ENCODE peak calls at places on chromosomes 11 and 22, in seven cellular contexts. C is AG09309, T is pancreas, U is IMR-90, P is omental fat pad, N is cardiac fibroblast, A is colonic mucosa. F is an unnamed sample.

GRCh38 chr11:67545280-67545679 is 22.0 kb upstream of the CABP2 start:
- DNase-seq in C (no peak), T (peak), U (no peak), P (no peak), N (no peak), A (peak), F (no peak)

GRCh38 chr22:30516273-30516672 is 10.8 kb upstream of the SEC14L4 start:
- DNase-seq in C (no peak), T (no peak), U (no peak), P (no peak), N (no peak), A (no peak), F (no peak)

GRCh38 chr11:11416502-11416901 is 63.5 kb upstream of the CSNK2A3 start:
- DNase-seq in C (no peak), T (no peak), U (peak), P (no peak), N (peak), A (no peak), F (no peak)

GRCh38 chr11:129291556-129291955 is 84.1 kb upstream of the BARX2 start:
- DNase-seq in C (no peak), T (no peak), U (no peak), P (no peak), N (no peak), A (no peak), F (no peak)

GRCh38 chr11:75858613-75859012 is 43.6 kb downstream of the UVRAG start:
- DNase-seq in C (peak), T (no peak), U (peak), P (no peak), N (peak), A (no peak), F (no peak)

GRCh38 chr11:75760710-75761493 is 7.7 kb upstream of the DGAT2 start:
- DNase-seq in C (peak), T (no peak), U (peak), P (no peak), N (peak), A (no peak), F (no peak)

GRCh38 chr11:69639843-69640242 is 1.1 kb upstream of the CCND1 start:
- DNase-seq in C (no peak), T (no peak), U (no peak), P (no peak), N (peak), A (no peak), F (no peak)

GRCh38 chr11:88501535-88501934 is 164.0 kb upstream of the CTSC start:
- DNase-seq in C (no peak), T (no peak), U (no peak), P (no peak), N (no peak), A (no peak), F (no peak)

GRCh38 chr22:41524809-41525449 is 19.3 kb downstream of the POLR3H start:
- DNase-seq in C (no peak), T (no peak), U (no peak), P (no peak), N (peak), A (peak), F (peak)

GRCh38 chr11:61524963-61525587 is 16.5 kb downstream of the LRRC10B start:
- DNase-seq in C (no peak), T (no peak), U (no peak), P (no peak), N (no peak), A (no peak), F (no peak)

GRCh38 chr11:108008656-108009496 is at the start of gene CUL5:
- DNase-seq in C (peak), T (peak), U (peak), P (peak), N (peak), A (peak), F (peak)

GRCh38 chr22:46500201-46500600 is 37.2 kb downstream of the CELSR1 start:
- DNase-seq in C (no peak), T (no peak), U (no peak), P (no peak), N (no peak), A (no peak), F (peak)

GRCh38 chr22:36330655-36331305 is 57.0 kb downstream of the MYH9 start:
- DNase-seq in C (no peak), T (no peak), U (peak), P (no peak), N (peak), A (peak), F (peak)

GRCh38 chr22:44702479-44703219 is 645 bp downstream of the PRR5 start:
- DNase-seq in C (no peak), T (peak), U (peak), P (no peak), N (no peak), A (peak), F (peak)

GRCh38 chr11:107957109-107957588 is 28.9 kb downstream of the RAB39A start:
- DNase-seq in C (peak), T (no peak), U (no peak), P (no peak), N (no peak), A (no peak), F (no peak)

GRCh38 chr11:116276051-116277044 is 496.4 kb downstream of the BUD13 start:
- DNase-seq in C (no peak), T (peak), U (peak), P (peak), N (peak), A (peak), F (peak)

GRCh38 chr11:69962152-69962551 is 116.0 kb upstream of the ANO1 start:
- DNase-seq in C (no peak), T (no peak), U (peak), P (no peak), N (peak), A (peak), F (no peak)

GRCh38 chr22:48710410-48710809 is 1117.3 kb downstream of the BRD1 start:
- DNase-seq in C (no peak), T (no peak), U (no peak), P (no peak), N (no peak), A (no peak), F (no peak)

GRCh38 chr11:120467627-120468026 is 43.9 kb upstream of the GRIK4 start:
- DNase-seq in C (no peak), T (no peak), U (peak), P (no peak), N (peak), A (no peak), F (no peak)

GRCh38 chr11:11909727-11910126 is 68.0 kb downstream of the USP47 start:
- DNase-seq in C (peak), T (no peak), U (peak), P (no peak), N (peak), A (no peak), F (no peak)

GRCh38 chr11:102197759-102198158 is 87.5 kb downstream of the YAP1 start:
- DNase-seq in C (no peak), T (no peak), U (no peak), P (no peak), N (no peak), A (no peak), F (no peak)

GRCh38 chr11:35366798-35367197 is 52.6 kb downstream of the SLC1A2 start:
- DNase-seq in C (no peak), T (no peak), U (no peak), P (no peak), N (no peak), A (no peak), F (no peak)

GRCh38 chr11:35364101-35364780 is 55.1 kb downstream of the SLC1A2 start:
- DNase-seq in C (peak), T (no peak), U (peak), P (no peak), N (peak), A (peak), F (no peak)

GRCh38 chr11:35365395-35365794 is 54.0 kb downstream of the SLC1A2 start:
- DNase-seq in C (no peak), T (no peak), U (no peak), P (no peak), N (no peak), A (no peak), F (no peak)

GRCh38 chr11:35365961-35366360 is 53.4 kb downstream of the SLC1A2 start:
- DNase-seq in C (no peak), T (no peak), U (peak), P (no peak), N (no peak), A (no peak), F (no peak)

DNA sequence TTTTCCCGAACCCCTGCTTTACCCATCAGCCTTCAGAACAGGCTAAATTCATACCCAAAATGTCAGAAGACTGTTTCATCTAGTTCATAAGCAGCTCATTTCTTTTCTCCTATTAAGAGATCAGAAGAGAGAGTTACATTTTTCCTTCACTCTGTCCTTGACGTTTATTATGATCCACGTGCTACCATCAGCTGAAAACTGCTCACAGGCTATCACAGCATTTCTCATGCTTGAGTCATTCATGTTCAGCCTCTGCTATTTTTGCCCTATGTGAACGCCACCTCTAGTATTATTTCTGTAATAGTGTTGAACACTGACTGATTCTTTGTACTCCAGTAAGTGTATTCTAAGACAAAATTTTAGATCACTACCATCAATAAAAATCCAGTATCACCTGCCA is 51.9 kb downstream of the SLC1A2 start:
- DNase-seq in C (no peak), T (no peak), U (peak), P (no peak), N (peak), A (no peak), F (no peak)
- TF ChIP-seq CTCF in C (no peak), T (no peak), U (no peak), P (no peak), N (no peak), A (no peak), F (no peak)

GRCh38 chr11:45974806-45975205 is 52.4 kb downstream of the LARGE2 start:
- DNase-seq in C (no peak), T (no peak), U (peak), P (no peak), N (no peak), A (no peak), F (no peak)
- TF ChIP-seq CTCF in C (no peak), T (no peak), U (no peak), P (no peak), N (no peak), A (no peak), F (no peak)

GRCh38 chr11:111693224-111693937 is 72.8 kb downstream of the PPP2R1B start:
- DNase-seq in C (no peak), T (no peak), U (no peak), P (no peak), N (no peak), A (no peak), F (no peak)

GRCh38 chr11:111684259-111684658 is 81.9 kb downstream of the PPP2R1B start:
- DNase-seq in C (no peak), T (no peak), U (no peak), P (no peak), N (no peak), A (no peak), F (no peak)

GRCh38 chr11:111691731-111692130 is 74.5 kb downstream of the PPP2R1B start:
- DNase-seq in C (no peak), T (no peak), U (no peak), P (no peak), N (no peak), A (no peak), F (no peak)

GRCh38 chr11:111691176-111691575 is 75.0 kb downstream of the PPP2R1B start:
- DNase-seq in C (no peak), T (no peak), U (no peak), P (no peak), N (no peak), A (no peak), F (no peak)

GRCh38 chr11:111688028-111688427 is 78.2 kb downstream of the PPP2R1B start:
- DNase-seq in C (no peak), T (no peak), U (no peak), P (no peak), N (no peak), A (no peak), F (no peak)
- TF ChIP-seq CTCF in C (no peak), T (no peak), U (no peak), P (no peak), N (no peak), A (no peak), F (no peak)

DNA sequence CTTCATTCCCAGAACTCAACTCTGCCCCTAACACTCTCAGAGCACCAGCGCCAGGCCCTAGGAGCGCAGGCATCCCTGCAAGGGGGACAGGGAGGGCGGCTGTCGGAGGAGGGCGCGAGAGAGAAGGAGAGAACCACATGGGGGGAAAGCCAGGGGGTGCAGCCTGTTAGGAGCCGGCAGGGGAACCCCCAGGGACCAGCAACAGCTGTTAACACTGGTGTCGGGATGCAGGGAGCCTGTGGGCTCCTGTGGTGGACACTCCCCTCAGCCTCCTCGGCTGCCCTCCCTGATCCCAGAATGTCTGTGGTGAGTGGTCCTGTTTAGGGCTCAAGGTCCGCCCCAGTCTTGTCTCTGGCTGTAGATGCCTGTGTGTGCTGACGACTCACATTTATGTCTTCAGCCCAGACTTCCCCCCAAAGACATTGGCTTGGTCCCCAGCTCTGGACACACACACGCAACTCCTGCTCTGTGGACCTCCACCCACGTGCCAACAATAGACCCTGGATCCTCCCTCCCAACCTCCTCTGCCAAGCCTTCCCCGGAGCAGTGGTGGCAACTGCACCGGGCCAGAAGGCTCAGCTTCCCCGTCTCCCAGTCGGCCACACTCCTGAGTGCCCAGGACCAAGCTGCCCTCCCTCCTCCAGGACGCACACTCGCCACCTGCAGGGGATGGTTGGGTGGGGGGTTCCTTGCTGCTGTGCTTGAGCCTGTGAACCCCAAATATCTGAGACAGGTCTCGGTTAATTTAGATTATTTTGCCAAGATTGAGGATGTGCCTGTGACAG is 817 bp upstream of the IFITM5 start:
- DNase-seq in C (no peak), T (peak), U (peak), P (no peak), N (no peak), A (no peak), F (peak)
- TF ChIP-seq CTCF in C (peak), T (no peak), U (peak), P (no peak), N (peak), A (no peak), F (no peak)

GRCh38 chr11:59753650-59754493 is 1.3 kb upstream of the STX3 start:
- DNase-seq in C (peak), T (peak), U (peak), P (peak), N (peak), A (peak), F (peak)
- TF ChIP-seq CTCF in C (peak), T (peak), U (peak), P (peak), N (peak), A (peak), F (peak)

F was measured in activated CD8-positive, alpha-beta T cell treated with anti-CD3 and anti-CD28 coated beads for 36 hours.